ENCODE peak calls at places on chromosomes 13 and 19, in seven cellular contexts. M, H, Q, K, U, Y and X are unnamed samples.

GRCh38 chr19:10828981-10829821 is 6.8 kb downstream of the TMED1 start:
- DNase-seq in M (no peak), H (no peak), Q (no peak), K (no peak), U (no peak), Y (no peak), X (no peak)

GRCh38 chr19:34253711-34254551 is 423 bp upstream of the GARRE1 start:
- DNase-seq in M (no peak), H (no peak), Q (peak), K (peak), U (peak), Y (no peak), X (peak)

GRCh38 chr19:44741841-44742352 is 6.6 kb upstream of the BCL3 start:
- DNase-seq in M (no peak), H (peak), Q (peak), K (no peak), U (peak), Y (no peak), X (peak)

GRCh38 chr19:42059196-42059595 is 10.8 kb downstream of the GRIK5 start:
- DNase-seq in M (no peak), H (no peak), Q (no peak), K (no peak), U (no peak), Y (no peak), X (no peak)

GRCh38 chr13:101417043-101417406 is 717 bp upstream of the NALCN start:
- DNase-seq in M (no peak), H (no peak), Q (peak), K (no peak), U (no peak), Y (no peak), X (no peak)

GRCh38 chr13:113495494-113496251 is 5.2 kb upstream of the DCUN1D2 start:
- DNase-seq in M (no peak), H (no peak), Q (no peak), K (no peak), U (no peak), Y (no peak), X (no peak)

GRCh38 chr13:59742467-59742866 is 421.3 kb downstream of the DIAPH3 start:
- DNase-seq in M (no peak), H (no peak), Q (no peak), K (no peak), U (no peak), Y (no peak), X (no peak)

GRCh38 chr19:3606174-3606689 is 443 bp downstream of the TBXA2R start:
- DNase-seq in M (peak), H (peak), Q (no peak), K (peak), U (peak), Y (no peak), X (no peak)

GRCh38 chr19:51203941-51204720 is 20.7 kb upstream of the CD33 start:
- DNase-seq in M (no peak), H (no peak), Q (no peak), K (no peak), U (no peak), Y (no peak), X (no peak)

GRCh38 chr19:52369463-52370340 is at the start of gene ZNF880:
- DNase-seq in M (peak), H (no peak), Q (peak), K (peak), U (peak), Y (peak), X (peak)

GRCh38 chr13:112916296-112916695 is 52.7 kb upstream of the MCF2L start:
- DNase-seq in M (no peak), H (no peak), Q (no peak), K (no peak), U (no peak), Y (no peak), X (no peak)

GRCh38 chr13:22455036-22455435 is 725.7 kb upstream of the SGCG start:
- DNase-seq in M (no peak), H (no peak), Q (no peak), K (no peak), U (no peak), Y (no peak), X (no peak)

GRCh38 chr13:46486270-46486669 is 66.7 kb upstream of the LRCH1 start:
- DNase-seq in M (no peak), H (no peak), Q (no peak), K (no peak), U (no peak), Y (no peak), X (no peak)

GRCh38 chr13:100636441-100636840 is 38.2 kb downstream of the TMTC4 start:
- DNase-seq in M (no peak), H (no peak), Q (no peak), K (no peak), U (no peak), Y (no peak), X (no peak)

GRCh38 chr19:40284501-40285352 is at the start of gene AKT2:
- DNase-seq in M (peak), H (peak), Q (peak), K (no peak), U (peak), Y (peak), X (peak)